ENCODE peak calls at places on chromosomes 2 and 18, in seven cellular contexts. One of them, this sample, is unnamed.

GRCh38 chr2:203951366-203951902 is 14.9 kb downstream of the ICOS start:
- DNase-seq in CD8-positive, alpha-beta memory T cell: peak
- DNase-seq in neural progenitor cell: no peak
- DNase-seq in AG04450: no peak
- DNase-seq in GM23248: no peak
- DNase-seq in upper lobe of right lung: no peak
- DNase-seq in substantia nigra: no peak
- DNase-seq in this sample: peak

GRCh38 chr2:241363316-241363879 is 7.3 kb downstream of the FARP2 start:
- DNase-seq in CD8-positive, alpha-beta memory T cell: no peak
- DNase-seq in neural progenitor cell: peak
- DNase-seq in AG04450: no peak
- DNase-seq in GM23248: peak
- DNase-seq in upper lobe of right lung: no peak
- DNase-seq in substantia nigra: no peak
- DNase-seq in this sample: no peak

GRCh38 chr2:199739413-199740110 is 111.4 kb downstream of the FTCDNL1 start:
- DNase-seq in CD8-positive, alpha-beta memory T cell: peak
- DNase-seq in neural progenitor cell: peak
- DNase-seq in AG04450: peak
- DNase-seq in GM23248: peak
- DNase-seq in upper lobe of right lung: peak
- DNase-seq in substantia nigra: peak
- DNase-seq in this sample: peak

GRCh38 chr2:172216348-172216933 is 113.7 kb upstream of the DLX2 start:
- DNase-seq in CD8-positive, alpha-beta memory T cell: no peak
- DNase-seq in neural progenitor cell: no peak
- DNase-seq in AG04450: no peak
- DNase-seq in GM23248: no peak
- DNase-seq in upper lobe of right lung: no peak
- DNase-seq in substantia nigra: no peak
- DNase-seq in this sample: no peak

GRCh38 chr2:216215991-216216390 is 106.8 kb downstream of the XRCC5 start:
- DNase-seq in CD8-positive, alpha-beta memory T cell: no peak
- DNase-seq in neural progenitor cell: peak
- DNase-seq in AG04450: no peak
- DNase-seq in GM23248: peak
- DNase-seq in upper lobe of right lung: no peak
- DNase-seq in substantia nigra: no peak
- DNase-seq in this sample: no peak

GRCh38 chr18:5467666-5468065 is 76.1 kb downstream of the EPB41L3 start:
- DNase-seq in CD8-positive, alpha-beta memory T cell: no peak
- DNase-seq in neural progenitor cell: no peak
- DNase-seq in AG04450: no peak
- DNase-seq in GM23248: no peak
- DNase-seq in upper lobe of right lung: no peak
- DNase-seq in substantia nigra: no peak
- DNase-seq in this sample: no peak

GRCh38 chr2:83462881-83463280 is 996.2 kb downstream of the SUCLG1 start:
- DNase-seq in CD8-positive, alpha-beta memory T cell: no peak
- DNase-seq in neural progenitor cell: no peak
- DNase-seq in AG04450: no peak
- DNase-seq in GM23248: no peak
- DNase-seq in upper lobe of right lung: no peak
- DNase-seq in substantia nigra: no peak
- DNase-seq in this sample: no peak

GRCh38 chr2:202023198-202023903 is 10.3 kb upstream of the FZD7 start:
- DNase-seq in CD8-positive, alpha-beta memory T cell: no peak
- DNase-seq in neural progenitor cell: peak
- DNase-seq in AG04450: no peak
- DNase-seq in GM23248: no peak
- DNase-seq in upper lobe of right lung: peak
- DNase-seq in substantia nigra: no peak
- DNase-seq in this sample: no peak

GRCh38 chr18:58584219-58585127 is 44.4 kb downstream of the ALPK2 start:
- DNase-seq in CD8-positive, alpha-beta memory T cell: no peak
- DNase-seq in neural progenitor cell: peak
- DNase-seq in AG04450: no peak
- DNase-seq in GM23248: peak
- DNase-seq in upper lobe of right lung: no peak
- DNase-seq in substantia nigra: no peak
- DNase-seq in this sample: no peak

GRCh38 chr2:20052229-20052871 is 922 bp upstream of the LAPTM4A start:
- DNase-seq in CD8-positive, alpha-beta memory T cell: no peak
- DNase-seq in neural progenitor cell: no peak
- DNase-seq in AG04450: no peak
- DNase-seq in GM23248: peak
- DNase-seq in upper lobe of right lung: no peak
- DNase-seq in substantia nigra: no peak
- DNase-seq in this sample: no peak

DNA sequence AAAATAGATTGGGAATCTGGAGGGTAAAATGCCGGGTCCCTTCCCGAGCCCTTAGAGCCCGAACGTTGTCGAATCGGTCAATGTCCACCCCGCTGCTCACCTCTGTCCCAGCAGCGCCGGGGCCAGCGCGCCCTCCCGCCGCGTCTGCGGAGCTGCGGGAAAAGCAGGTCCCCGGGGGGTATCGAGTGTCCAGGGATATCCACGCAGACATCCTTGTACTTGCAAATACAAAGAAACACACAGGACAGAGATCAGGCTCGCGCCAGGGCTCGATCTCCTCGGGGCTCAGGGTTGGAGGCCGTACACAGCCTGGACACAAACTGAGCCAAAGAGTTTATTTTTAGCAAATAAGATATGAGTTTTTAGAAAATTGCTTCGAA is 2.3 kb upstream of the GATA6 start:
- DNase-seq in CD8-positive, alpha-beta memory T cell: no peak
- DNase-seq in neural progenitor cell: peak
- DNase-seq in AG04450: no peak
- DNase-seq in GM23248: no peak
- DNase-seq in upper lobe of right lung: no peak
- DNase-seq in substantia nigra: no peak
- DNase-seq in this sample: no peak
- H3K27ac ChIP-seq in CD8-positive, alpha-beta memory T cell: no peak
- H3K27ac ChIP-seq in neural progenitor cell: no peak
- H3K27ac ChIP-seq in AG04450: no peak
- H3K27ac ChIP-seq in GM23248: no peak
- H3K27ac ChIP-seq in upper lobe of right lung: peak
- H3K27ac ChIP-seq in substantia nigra: no peak
- H3K27ac ChIP-seq in this sample: no peak

DNA sequence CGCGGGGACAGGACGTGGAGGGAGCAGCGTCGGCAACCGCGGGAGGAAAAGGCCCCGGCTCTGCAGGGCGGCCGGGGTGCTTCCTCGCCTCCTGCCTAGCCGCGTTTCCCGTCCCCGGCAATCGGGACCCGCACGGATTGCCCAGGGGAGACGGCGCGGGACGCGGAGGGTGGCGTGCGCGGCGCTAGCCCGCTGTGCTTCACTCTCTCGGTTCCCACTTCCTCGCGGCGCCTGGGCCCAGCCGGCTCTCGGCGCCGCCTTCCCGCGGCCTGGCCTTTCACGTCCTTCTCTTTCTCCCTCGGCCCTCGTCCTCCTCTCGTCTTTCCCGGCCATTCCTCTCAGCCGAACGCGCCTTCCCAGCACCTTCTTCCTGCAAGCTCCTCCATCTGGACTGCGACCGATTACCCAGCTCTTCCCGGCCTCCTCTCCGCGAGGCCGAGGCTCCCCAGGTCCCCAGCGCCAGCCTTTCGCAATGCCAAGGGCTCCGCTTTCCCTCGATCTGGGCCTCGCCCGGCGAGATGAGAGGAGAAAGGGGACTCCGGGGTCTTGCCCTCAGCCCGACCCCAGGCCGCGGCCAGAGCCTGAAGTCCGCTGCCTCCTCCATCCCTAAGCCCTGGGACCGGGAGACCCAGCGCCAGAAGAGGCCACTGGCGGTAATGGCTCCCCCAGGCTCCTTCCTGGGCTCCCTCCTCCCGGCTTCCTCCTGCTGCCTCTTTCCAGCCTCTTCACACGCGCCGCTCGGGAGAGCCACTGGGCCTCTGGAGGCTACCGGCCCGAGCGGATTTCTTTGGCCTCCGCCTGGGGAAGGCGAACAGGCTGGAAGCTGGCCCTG is 34.2 kb upstream of the ATP6V1B1 start:
- DNase-seq in CD8-positive, alpha-beta memory T cell: no peak
- DNase-seq in neural progenitor cell: peak
- DNase-seq in AG04450: no peak
- DNase-seq in GM23248: peak
- DNase-seq in upper lobe of right lung: no peak
- DNase-seq in substantia nigra: no peak
- DNase-seq in this sample: no peak
- H3K27ac ChIP-seq in CD8-positive, alpha-beta memory T cell: no peak
- H3K27ac ChIP-seq in neural progenitor cell: no peak
- H3K27ac ChIP-seq in AG04450: peak
- H3K27ac ChIP-seq in GM23248: no peak
- H3K27ac ChIP-seq in upper lobe of right lung: peak
- H3K27ac ChIP-seq in substantia nigra: no peak
- H3K27ac ChIP-seq in this sample: no peak

GRCh38 chr2:178521304-178522150 is 41.3 kb downstream of the PLEKHA3 start:
- DNase-seq in CD8-positive, alpha-beta memory T cell: no peak
- DNase-seq in neural progenitor cell: no peak
- DNase-seq in AG04450: no peak
- DNase-seq in GM23248: no peak
- DNase-seq in upper lobe of right lung: no peak
- DNase-seq in substantia nigra: no peak
- DNase-seq in this sample: no peak

GRCh38 chr2:178527592-178527991 is 47.3 kb downstream of the PLEKHA3 start:
- DNase-seq in CD8-positive, alpha-beta memory T cell: no peak
- DNase-seq in neural progenitor cell: no peak
- DNase-seq in AG04450: no peak
- DNase-seq in GM23248: no peak
- DNase-seq in upper lobe of right lung: no peak
- DNase-seq in substantia nigra: no peak
- DNase-seq in this sample: no peak

GRCh38 chr2:178522950-178523595 is 42.8 kb downstream of the PLEKHA3 start:
- DNase-seq in CD8-positive, alpha-beta memory T cell: peak
- DNase-seq in neural progenitor cell: peak
- DNase-seq in AG04450: peak
- DNase-seq in GM23248: peak
- DNase-seq in upper lobe of right lung: peak
- DNase-seq in substantia nigra: peak
- DNase-seq in this sample: peak

GRCh38 chr2:178526256-178526655 is 46.0 kb downstream of the PLEKHA3 start:
- DNase-seq in CD8-positive, alpha-beta memory T cell: no peak
- DNase-seq in neural progenitor cell: no peak
- DNase-seq in AG04450: no peak
- DNase-seq in GM23248: no peak
- DNase-seq in upper lobe of right lung: no peak
- DNase-seq in substantia nigra: no peak
- DNase-seq in this sample: no peak

DNA sequence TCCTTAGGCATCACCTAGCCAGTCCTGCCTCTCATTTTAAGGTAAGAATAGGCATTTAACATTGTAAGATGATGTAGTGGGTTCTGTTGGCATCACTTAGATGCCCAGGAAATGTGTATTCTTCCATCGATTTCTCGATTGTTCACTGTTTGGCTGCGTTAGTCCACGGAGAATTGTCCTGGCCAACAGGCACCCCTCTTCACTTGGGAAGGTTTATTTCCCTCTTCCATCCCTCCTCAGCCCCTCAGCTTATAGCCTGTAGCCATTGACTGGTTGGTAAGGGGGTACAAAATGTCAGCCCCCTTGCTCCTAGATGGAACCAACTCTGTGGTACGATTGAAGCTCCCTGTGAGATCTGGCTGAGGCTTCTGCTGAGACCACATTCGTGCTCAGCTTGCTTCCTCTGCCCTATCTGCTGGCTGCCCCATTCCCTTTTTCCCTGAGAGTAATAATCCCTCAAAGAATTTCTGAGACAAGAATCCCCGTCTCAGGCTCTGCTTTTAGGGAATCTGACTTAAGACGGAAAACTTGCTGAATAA is 43.4 kb downstream of the PLEKHA3 start:
- DNase-seq in CD8-positive, alpha-beta memory T cell: no peak
- DNase-seq in neural progenitor cell: peak
- DNase-seq in AG04450: no peak
- DNase-seq in GM23248: peak
- DNase-seq in upper lobe of right lung: no peak
- DNase-seq in substantia nigra: no peak
- DNase-seq in this sample: no peak
- H3K27ac ChIP-seq in CD8-positive, alpha-beta memory T cell: peak
- H3K27ac ChIP-seq in neural progenitor cell: peak
- H3K27ac ChIP-seq in AG04450: peak
- H3K27ac ChIP-seq in GM23248: peak
- H3K27ac ChIP-seq in upper lobe of right lung: peak
- H3K27ac ChIP-seq in substantia nigra: no peak
- H3K27ac ChIP-seq in this sample: peak

DNA sequence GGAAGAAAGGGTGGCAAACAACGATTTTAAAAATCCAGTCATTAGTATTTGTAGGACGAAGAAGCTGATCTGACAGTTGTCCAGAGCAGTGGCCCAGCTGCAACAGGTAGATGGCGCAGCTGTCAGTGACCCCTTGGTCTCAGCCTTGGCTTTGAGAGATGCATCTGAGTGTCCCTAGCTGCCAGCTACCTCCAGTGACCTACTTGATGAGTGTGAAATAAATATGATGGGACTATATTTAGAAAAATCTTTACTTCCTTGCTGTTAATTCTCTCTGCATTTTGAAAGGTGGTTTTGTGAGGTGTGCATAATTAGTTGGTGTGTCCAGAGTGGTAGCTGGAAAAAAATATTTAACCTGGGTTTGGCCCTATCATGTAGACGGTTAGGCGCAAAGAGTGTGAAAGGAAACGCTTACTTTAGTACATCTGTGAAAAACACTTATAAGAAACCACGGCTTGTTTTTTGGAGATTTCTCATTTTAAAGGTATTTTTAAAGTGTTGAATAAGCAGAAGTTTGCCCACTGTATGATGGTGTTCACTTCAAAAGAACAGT is 962 bp downstream of the INPP1 start:
- DNase-seq in CD8-positive, alpha-beta memory T cell: no peak
- DNase-seq in neural progenitor cell: no peak
- DNase-seq in AG04450: no peak
- DNase-seq in GM23248: no peak
- DNase-seq in upper lobe of right lung: no peak
- DNase-seq in substantia nigra: peak
- DNase-seq in this sample: no peak
- H3K27ac ChIP-seq in CD8-positive, alpha-beta memory T cell: peak
- H3K27ac ChIP-seq in neural progenitor cell: no peak
- H3K27ac ChIP-seq in AG04450: no peak
- H3K27ac ChIP-seq in GM23248: peak
- H3K27ac ChIP-seq in upper lobe of right lung: peak
- H3K27ac ChIP-seq in substantia nigra: peak
- H3K27ac ChIP-seq in this sample: peak

DNA sequence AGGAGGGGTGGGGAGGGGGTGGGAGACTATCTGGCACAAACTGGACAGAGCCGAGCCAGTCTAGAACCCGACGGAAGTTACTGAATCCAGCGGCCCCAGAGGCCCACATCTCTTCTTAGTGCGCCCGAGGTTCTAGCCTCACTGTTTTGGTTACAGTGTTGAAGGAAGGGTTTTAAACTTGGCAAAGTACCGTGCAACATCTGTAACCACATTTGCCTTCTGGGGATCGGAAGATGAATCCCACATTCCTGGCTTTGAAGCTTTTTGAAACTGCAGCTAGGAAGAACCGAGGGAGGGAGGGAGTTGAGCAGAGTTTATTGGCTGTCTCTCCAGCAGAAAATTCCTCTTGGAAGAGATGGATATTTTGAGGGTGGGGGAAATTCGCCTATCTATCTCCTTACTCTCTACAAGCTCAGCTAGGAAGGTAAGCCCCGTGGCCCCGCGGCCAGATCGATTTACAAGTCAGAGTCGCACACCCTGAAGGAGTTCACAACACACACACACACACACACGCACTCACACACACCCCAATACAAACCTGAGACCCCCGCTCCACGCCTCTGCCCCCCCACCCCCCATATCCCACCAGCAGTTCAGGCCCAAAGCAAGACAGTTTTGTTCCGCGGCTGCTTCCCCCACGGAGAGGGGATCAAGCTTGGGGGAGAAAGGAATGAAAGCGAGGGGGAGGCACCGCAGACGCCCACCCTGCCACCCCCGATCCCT is 972 bp downstream of the ACVR1 start:
- DNase-seq in CD8-positive, alpha-beta memory T cell: peak
- DNase-seq in neural progenitor cell: peak
- DNase-seq in AG04450: peak
- DNase-seq in GM23248: peak
- DNase-seq in upper lobe of right lung: peak
- DNase-seq in substantia nigra: peak
- DNase-seq in this sample: peak
- H3K27ac ChIP-seq in CD8-positive, alpha-beta memory T cell: peak
- H3K27ac ChIP-seq in neural progenitor cell: no peak
- H3K27ac ChIP-seq in AG04450: peak
- H3K27ac ChIP-seq in GM23248: peak
- H3K27ac ChIP-seq in upper lobe of right lung: peak
- H3K27ac ChIP-seq in substantia nigra: peak
- H3K27ac ChIP-seq in this sample: peak